ENCODE peak calls at places on chromosome 9, in six cellular contexts. H is retina, A is A549, P is GM23338, Y is HEK293T, D is caudate nucleus. B is an unnamed sample.

GRCh38 chr9:120904061-120904998 is 22.3 kb downstream of the TRAF1 start:
- DNase-seq in D (no peak), A (no peak), P (no peak), Y (no peak), H (no peak), B (no peak)

GRCh38 chr9:77475641-77476473 is 172.3 kb downstream of the GNA14 start:
- DNase-seq in D (no peak), P (peak), A (no peak), Y (no peak), H (no peak), B (peak)

GRCh38 chr9:131178382-131178781 is 53.0 kb downstream of the NUP214 start:
- DNase-seq in D (peak), A (peak), H (peak), Y (peak), P (peak), B (peak)

GRCh38 chr9:116943970-116944369 is 256.9 kb downstream of the TRIM32 start:
- DNase-seq in A (no peak), H (no peak), P (no peak), Y (no peak), D (no peak), B (no peak)

GRCh38 chr9:33637881-33638280 is 113.8 kb downstream of the ANKRD18B start:
- DNase-seq in P (peak), D (no peak), A (no peak), Y (no peak), H (no peak), B (no peak)

GRCh38 chr9:18190671-18191374 is 283.1 kb upstream of the ADAMTSL1 start:
- DNase-seq in A (no peak), P (peak), H (no peak), Y (peak), D (no peak), B (no peak)

GRCh38 chr9:124453586-124454191 is 3.4 kb downstream of the ADGRD2 start:
- DNase-seq in D (no peak), A (peak), Y (no peak), P (peak), H (no peak), B (no peak)

GRCh38 chr9:83116026-83116425 is 53.1 kb upstream of the RASEF start:
- DNase-seq in D (no peak), H (no peak), P (no peak), Y (no peak), A (no peak), B (no peak)

GRCh38 chr9:129752915-129753724 is at the start of gene PTGES:
- DNase-seq in H (peak), D (no peak), P (peak), A (peak), Y (peak), B (peak)

GRCh38 chr9:71984388-71985069 is 73.1 kb downstream of the C9orf85 start:
- DNase-seq in D (no peak), Y (no peak), A (no peak), H (no peak), P (peak), B (peak)

GRCh38 chr9:6564370-6564769 is 81.2 kb downstream of the GLDC start:
- DNase-seq in D (no peak), P (no peak), Y (no peak), A (no peak), H (no peak), B (peak)